ENCODE peak calls at places on chromosomes 5 and 9, in four cellular contexts. S is neural progenitor cell, O is PC-3, E is SK-N-SH. L is an unnamed sample. For H3F3A, the result is how much of the 10 kb centered on the place peaks cover.

GRCh38 chr5:175513297-175513696 is 34.9 kb downstream of the SFXN1 start:
- DNase-seq in O (no peak), S (no peak), E (no peak), L (no peak)

GRCh38 chr9:131539223-131539923 is 6.0 kb upstream of the PRRT1B start:
- DNase-seq in E (no peak), O (no peak), S (no peak), L (no peak)

GRCh38 chr9:1173211-1173610 is 123.1 kb downstream of the DMRT2 start:
- DNase-seq in O (peak), E (no peak), S (no peak), L (no peak)

GRCh38 chr9:19918630-19919029 is 129.8 kb upstream of the SLC24A2 start:
- DNase-seq in S (no peak), O (no peak), E (no peak), L (no peak)

GRCh38 chr9:76756273-76756650 is 8.0 kb upstream of the PCA3 start:
- DNase-seq in E (peak), S (peak), O (peak), L (peak)

GRCh38 chr5:91419571-91420537 is 36.7 kb upstream of the ARRDC3 start:
- DNase-seq in S (peak), E (peak), O (peak), L (peak)

GRCh38 chr9:35482071-35482470 is 7.8 kb upstream of the RUSC2 start:
- DNase-seq in E (no peak), S (peak), O (no peak), L (no peak)

GRCh38 chr5:138258704-138259285 is 15.6 kb downstream of the GFRA3 start:
- DNase-seq in S (no peak), E (no peak), O (no peak), L (no peak)

GRCh38 chr5:14138608-14139540 is 4.3 kb upstream of the TRIO start:
- DNase-seq in E (no peak), O (no peak), S (no peak), L (no peak)

GRCh38 chr5:143691278-143692236 is 120.4 kb upstream of the HMHB1 start:
- DNase-seq in O (no peak), E (no peak), S (no peak), L (no peak)

GRCh38 chr5:127026166-127026565 is 4.2 kb downstream of the MARCHF3 start:
- DNase-seq in S (no peak), O (no peak), E (no peak), L (no peak)

GRCh38 chr9:107929439-107929838 is 439.9 kb upstream of the KLF4 start:
- DNase-seq in S (no peak), E (no peak), O (no peak), L (no peak)

GRCh38 chr5:115842089-115842881 is 550 bp downstream of the AP3S1 start:
- DNase-seq in O (peak), S (peak), E (peak), L (peak)

GRCh38 chr9:136717399-136717798 is 5.0 kb downstream of the DIPK1B start:
- DNase-seq in S (no peak), E (no peak), O (no peak), L (no peak)

GRCh38 chr5:29077451-29077850 is 2039.1 kb upstream of the CDH9 start:
- DNase-seq in E (no peak), O (peak), S (no peak), L (no peak)

GRCh38 chr5:126358525-126358924 is 64.7 kb upstream of the GRAMD2B start:
- DNase-seq in S (no peak), O (no peak), E (no peak), L (no peak)

GRCh38 chr9:136664000-136664798 is 1.5 kb downstream of the EGFL7 start:
- DNase-seq in E (no peak), O (no peak), S (no peak), L (no peak)

GRCh38 chr5:82719368-82719767 is 357.8 kb downstream of the TMEM167A start:
- DNase-seq in O (peak), S (peak), E (no peak), L (no peak)

GRCh38 chr5:39476466-39477215 is 51.9 kb upstream of the DAB2 start:
- DNase-seq in E (no peak), S (no peak), O (peak), L (no peak)

GRCh38 chr5:120152472-120152871 is 311.6 kb upstream of the PRR16 start:
- DNase-seq in E (no peak), S (no peak), O (peak), L (no peak)

DNA sequence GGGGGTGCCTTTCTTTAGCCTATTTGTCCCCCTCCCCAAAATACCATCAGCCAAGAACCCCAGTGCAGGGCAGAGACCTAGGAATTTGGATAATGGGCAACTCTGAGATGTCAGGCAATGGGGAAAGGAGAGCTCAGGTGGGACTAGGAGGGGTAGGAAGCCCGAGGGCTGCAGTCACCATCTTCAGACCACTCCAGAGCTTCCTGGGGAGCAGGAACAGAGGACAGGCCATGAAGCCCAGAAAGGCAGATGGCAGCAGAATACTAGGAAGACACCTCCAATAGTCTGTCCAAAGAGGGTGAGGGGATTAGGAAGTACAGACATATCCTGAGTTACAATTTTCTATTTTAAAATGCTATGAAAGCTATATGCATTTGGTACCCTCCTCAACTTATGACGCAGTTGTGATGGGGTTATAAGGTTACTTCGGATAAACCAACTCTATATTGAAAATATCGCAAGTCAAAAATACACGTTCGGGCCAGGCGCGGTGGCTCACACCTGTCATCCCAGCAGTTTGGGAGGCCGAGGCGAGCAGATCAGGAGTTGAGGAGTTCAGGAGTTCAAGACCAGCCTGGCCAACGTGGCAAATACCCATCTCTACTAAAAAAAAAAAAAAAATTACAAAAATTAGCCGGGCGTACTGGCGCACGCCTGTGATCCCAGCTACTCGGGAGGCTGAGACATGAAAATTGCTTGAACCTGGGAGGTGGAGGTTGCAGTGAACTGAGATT is 34.6 kb upstream of the IL17B start:
- DNase-seq in S (no peak), E (no peak), O (no peak), L (no peak)
- H3F3A ChIP-seq in S (under half), E (under half), O (under half), L (under half)

DNA sequence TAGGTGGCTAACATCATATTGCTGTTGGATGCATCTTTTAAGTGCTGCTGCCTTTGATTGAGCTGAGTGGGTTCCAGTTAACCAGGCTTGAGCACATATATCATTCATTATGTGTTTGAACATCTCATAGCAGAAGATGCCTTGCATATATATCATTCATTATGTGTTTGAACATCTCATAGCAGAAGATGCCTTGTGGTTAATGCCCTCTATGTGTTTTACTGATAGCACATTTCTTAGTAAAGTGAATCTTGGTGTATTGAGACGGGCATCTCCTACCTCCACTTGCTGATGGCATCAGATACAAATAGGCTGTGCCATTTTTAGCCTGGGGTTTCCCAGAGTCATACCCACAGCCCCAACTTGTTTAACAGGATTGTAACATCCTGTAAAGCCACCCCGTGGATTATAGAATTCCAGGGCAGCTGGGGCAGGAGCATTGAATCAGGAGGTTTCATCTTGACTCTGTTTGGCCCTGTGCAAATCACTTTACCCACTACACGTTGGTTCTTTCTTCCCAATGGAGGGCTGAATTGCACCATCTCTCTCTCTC is 26.5 kb downstream of the MTAP start:
- DNase-seq in S (no peak), E (no peak), O (peak), L (no peak)
- H3F3A ChIP-seq in S (under half), E (under half), O (under half), L (under half)

DNA sequence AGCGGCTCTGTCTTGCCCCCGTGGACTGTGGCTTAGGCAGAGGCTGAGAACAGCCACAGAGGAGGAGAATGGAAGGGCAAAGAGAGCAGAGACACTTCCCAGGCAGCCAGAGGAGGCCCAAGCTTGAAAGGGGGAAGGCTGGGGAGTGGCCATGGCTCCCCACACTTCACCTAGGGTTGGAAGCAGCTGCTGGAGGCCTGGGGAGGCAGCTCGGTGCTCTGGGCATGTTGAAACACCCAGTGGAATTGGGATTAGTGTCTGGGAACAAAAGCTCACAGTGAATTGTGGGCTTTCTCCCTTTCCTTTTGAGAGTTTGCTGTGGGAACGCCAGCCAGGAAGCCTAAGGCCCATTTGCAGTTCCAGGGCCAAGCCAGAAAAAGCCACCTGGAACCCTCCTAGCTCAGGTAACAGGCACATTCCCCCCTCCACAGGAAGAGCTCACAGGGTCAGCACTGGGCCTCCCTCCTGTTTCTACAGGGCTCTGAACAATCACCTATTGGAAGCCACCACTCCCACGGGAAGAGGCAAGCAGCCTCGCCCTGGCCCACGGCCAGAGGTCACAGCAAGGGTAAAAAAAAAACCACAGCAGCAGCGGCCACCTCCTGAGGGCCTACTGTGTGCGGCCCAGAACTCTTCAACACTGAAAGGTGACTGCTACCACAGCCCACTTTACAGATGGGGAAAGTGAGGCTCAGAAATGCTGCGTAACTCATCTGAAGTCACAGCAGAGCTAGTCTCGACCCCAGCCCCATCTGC is 20.2 kb downstream of the EEIG1 start:
- DNase-seq in O (no peak), S (peak), E (no peak), L (no peak)
- H3F3A ChIP-seq in O (under half), S (under half), E (under half), L (under half)

GRCh38 chr5:151805414-151806225 is 33.9 kb downstream of the G3BP1 start:
- DNase-seq in E (no peak), O (no peak), S (no peak), L (no peak)
- H3F3A ChIP-seq in E (under half), O (under half), S (under half), L (under half)

GRCh38 chr9:114336699-114337395 is 7.2 kb downstream of the ORM2 start:
- DNase-seq in S (no peak), E (no peak), O (no peak), L (no peak)
- H3F3A ChIP-seq in S (under half), E (under half), O (under half), L (under half)